ENCODE peak calls at places on chromosomes 16 and 17, in eight cellular contexts. P is neural progenitor cell, H is GM12864, W is pancreas, F is WTC11, B is NB4, T is cardiac fibroblast, Z is AG04450. G is an unnamed sample.

GRCh38 chr16:17331071-17331521 is 139.7 kb downstream of the XYLT1 start:
- DNase-seq in W (no peak), P (no peak), T (no peak), Z (no peak), B (no peak), H (no peak), F (no peak), G (peak; percentile 87)

GRCh38 chr17:83178533-83179201 is 99.3 kb downstream of the METRNL start:
- DNase-seq in H (no peak), W (peak; percentile 34), P (peak; percentile 16), F (peak; percentile 10), B (no peak), Z (no peak), T (no peak), G (no peak)

GRCh38 chr17:15913826-15914225 is 31.1 kb upstream of the ADORA2B start:
- DNase-seq in P (no peak), W (no peak), F (no peak), Z (no peak), H (no peak), T (no peak), B (no peak), G (no peak)

GRCh38 chr17:37694734-37695133 is 50.1 kb downstream of the HNF1B start:
- DNase-seq in W (no peak), T (no peak), H (no peak), F (no peak), Z (no peak), B (no peak), P (no peak), G (peak; percentile 32)

GRCh38 chr16:73268311-73268997 is 220.5 kb upstream of the ZFHX3 start:
- DNase-seq in B (no peak), F (peak; percentile 50), T (peak; percentile 5), P (peak; percentile 72), H (no peak), Z (no peak), W (no peak), G (peak; percentile 3)

GRCh38 chr16:49158029-49158642 is 123.5 kb downstream of the CBLN1 start:
- DNase-seq in F (peak; percentile 68), W (no peak), B (peak; percentile 68), P (peak; percentile 91), T (peak; percentile 25), H (no peak), Z (no peak), G (no peak)

GRCh38 chr16:27237229-27238015 is 31.1 kb downstream of the NSMCE1 start:
- DNase-seq in P (peak; percentile 18), B (peak; percentile 67), Z (no peak), H (no peak), W (no peak), F (no peak), T (peak; percentile 18), G (peak; percentile 38)

GRCh38 chr17:48728232-48729231 is at the start of gene HOXB13:
- DNase-seq in B (no peak), Z (no peak), T (no peak), F (no peak), W (no peak), H (no peak), P (peak; percentile 74), G (peak; percentile 57)

GRCh38 chr17:57260325-57261083 is 4.2 kb downstream of the MSI2 start:
- DNase-seq in F (no peak), W (no peak), T (no peak), Z (no peak), B (no peak), H (no peak), P (no peak), G (no peak)

GRCh38 chr17:32742686-32743538 is 134.0 kb downstream of the MYO1D start:
- DNase-seq in B (no peak), F (no peak), P (no peak), T (peak; percentile 22), W (no peak), H (no peak), Z (no peak), G (no peak)

GRCh38 chr16:10312784-10313724 is 72.8 kb upstream of the ATF7IP2 start:
- DNase-seq in P (no peak), Z (no peak), T (no peak), B (no peak), F (no peak), H (peak; percentile 61), W (no peak), G (no peak)

GRCh38 chr17:41417576-41418015 is 6.8 kb downstream of the KRT37 start:
- DNase-seq in P (peak; percentile 35), H (no peak), T (no peak), F (peak; percentile 59), B (peak; percentile 7), W (no peak), Z (no peak), G (no peak)

GRCh38 chr16:49048557-49048956 is 233.1 kb downstream of the CBLN1 start:
- DNase-seq in F (no peak), H (no peak), Z (no peak), B (no peak), P (no peak), W (no peak), T (peak; percentile 45), G (no peak)

GRCh38 chr16:89085755-89086154 is 7.9 kb upstream of the ACSF3 start:
- DNase-seq in W (no peak), F (no peak), Z (no peak), T (no peak), P (no peak), H (no peak), B (no peak), G (no peak)
- TF ChIP-seq CTCF in W (no peak), F (no peak), Z (no peak), T (no peak), P (no peak), H (no peak), B (no peak), G (no peak)

GRCh38 chr17:76886395-76886794 is 18.2 kb downstream of the MGAT5B start:
- DNase-seq in P (no peak), H (no peak), Z (no peak), T (no peak), B (no peak), W (no peak), F (no peak), G (no peak)

GRCh38 chr17:76889323-76889722 is 21.1 kb downstream of the MGAT5B start:
- DNase-seq in B (no peak), Z (no peak), W (no peak), F (no peak), T (no peak), H (no peak), P (no peak), G (no peak)

GRCh38 chr17:76884995-76885896 is 17.0 kb downstream of the MGAT5B start:
- DNase-seq in F (no peak), H (no peak), B (no peak), Z (no peak), P (no peak), W (peak; percentile 7), T (no peak), G (no peak)

GRCh38 chr17:76888661-76889060 is 20.5 kb downstream of the MGAT5B start:
- DNase-seq in W (no peak), P (peak; percentile 56), H (no peak), F (peak; percentile 78), Z (no peak), B (no peak), T (no peak), G (no peak)

GRCh38 chr17:76887809-76888208 is 19.6 kb downstream of the MGAT5B start:
- DNase-seq in B (no peak), H (no peak), W (no peak), Z (no peak), T (no peak), P (no peak), F (no peak), G (no peak)
- TF ChIP-seq CTCF in B (peak; percentile 22), H (no peak), W (no peak), Z (peak; percentile 26), T (peak; percentile 4), P (peak; percentile 20), F (no peak), G (peak; percentile 21)

GRCh38 chr17:7842950-7843535 is 9.0 kb downstream of the KDM6B start:
- DNase-seq in W (peak; percentile 80), B (peak; percentile 86), P (peak; percentile 54), Z (peak; percentile 75), F (peak; percentile 58), T (peak; percentile 97), H (no peak), G (peak; percentile 85)
- TF ChIP-seq CTCF in W (no peak), B (no peak), P (no peak), Z (no peak), F (no peak), T (no peak), H (no peak), G (no peak)

DNA sequence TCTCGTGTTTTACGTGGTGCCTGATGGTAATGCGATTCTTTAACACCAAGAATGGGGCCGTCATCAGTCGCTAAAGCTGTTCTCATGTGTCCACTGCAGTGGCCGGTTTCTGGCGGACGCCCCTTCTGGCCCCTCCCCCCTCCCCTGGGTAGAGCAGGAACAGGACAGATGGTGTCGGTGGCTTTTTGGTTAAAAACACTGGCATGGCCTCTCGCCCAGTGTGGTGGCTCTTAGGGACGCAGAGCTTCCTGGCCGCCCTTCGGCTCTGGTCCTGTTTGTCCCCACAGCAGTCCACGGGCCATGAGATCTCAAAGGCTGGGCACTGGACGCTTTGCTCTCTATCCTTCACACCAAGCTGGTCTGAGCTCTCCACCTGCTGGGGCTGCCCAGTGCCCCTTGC is 151.8 kb downstream of the BANP start:
- DNase-seq in P (no peak), W (no peak), H (no peak), T (no peak), Z (no peak), B (no peak), F (no peak), G (no peak)
- TF ChIP-seq CTCF in P (no peak), W (no peak), H (no peak), T (no peak), Z (no peak), B (no peak), F (no peak), G (no peak)

GRCh38 chr17:54968259-54968953 is at the start of the genes COX11 and STXBP4:
- DNase-seq in F (peak; percentile 92), H (peak; percentile 89), B (peak; percentile 95), W (peak; percentile 98), Z (peak; percentile 92), T (peak; percentile 97), P (peak; percentile 97), G (peak; percentile 95)
- TF ChIP-seq CTCF in F (no peak), H (peak; percentile 0), B (peak; percentile 23), W (no peak), Z (peak; percentile 50), T (peak; percentile 58), P (peak; percentile 56), G (peak; percentile 42)

GRCh38 chr17:76547642-76548202 is 7.9 kb downstream of the PRCD start:
- DNase-seq in B (no peak), Z (no peak), H (no peak), W (no peak), T (no peak), P (no peak), F (no peak), G (no peak)
- TF ChIP-seq CTCF in B (no peak), Z (no peak), H (no peak), W (no peak), T (no peak), P (no peak), F (no peak), G (no peak)

DNA sequence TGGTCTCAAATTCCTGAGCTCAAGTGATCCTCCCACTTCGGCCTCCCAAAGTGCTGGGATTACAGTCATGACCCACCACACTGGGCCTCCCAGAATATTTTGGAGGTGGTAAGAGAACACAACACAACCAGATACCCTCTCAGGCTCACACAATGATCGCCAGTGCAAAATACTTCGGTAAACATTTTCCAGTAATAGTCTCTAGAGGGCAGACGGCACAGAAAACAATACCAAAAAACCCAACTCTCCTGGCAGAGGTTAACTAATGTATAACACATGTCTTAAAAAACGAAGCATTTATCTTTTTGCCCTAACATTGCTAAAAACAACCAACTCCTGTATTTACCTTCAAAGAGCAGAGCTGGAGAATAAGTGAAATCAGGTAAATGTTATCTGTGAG is 10.5 kb downstream of the NUFIP2 start:
- DNase-seq in H (no peak), T (peak; percentile 23), P (no peak), B (no peak), W (no peak), Z (no peak), F (no peak), G (peak; percentile 49)
- TF ChIP-seq CTCF in H (peak; percentile 18), T (no peak), P (no peak), B (peak; percentile 12), W (no peak), Z (no peak), F (no peak), G (peak; percentile 51)

G was measured in AG10803.